ENCODE peak calls at places on chromosome 5, in nine cellular contexts. H, B, D, Q, U, S, Y, Z and M are unnamed samples.

GRCh38 chr5:105392122-105392709 is 1829.6 kb upstream of the NUDT12 start:
- DNase-seq in H (no peak), B (no peak), D (no peak), Q (no peak), U (peak), S (peak), Y (no peak), Z (no peak), M (no peak)

GRCh38 chr5:62340392-62340791 is 34.4 kb downstream of the KIF2A start:
- DNase-seq in H (peak), B (no peak), D (peak), Q (peak), U (no peak), S (no peak), Y (no peak), Z (peak), M (no peak)

GRCh38 chr5:16936150-16937022 is at the start of gene MYO10:
- DNase-seq in H (peak), B (peak), D (peak), Q (peak), U (peak), S (peak), Y (peak), Z (peak), M (peak)

GRCh38 chr5:176817369-176817841 is 7.0 kb downstream of the UNC5A start:
- DNase-seq in H (no peak), B (peak), D (no peak), Q (no peak), U (no peak), S (peak), Y (no peak), Z (no peak), M (no peak)

GRCh38 chr5:139178948-139179347 is 19.2 kb downstream of the SIL1 start:
- DNase-seq in H (peak), B (no peak), D (no peak), Q (peak), U (no peak), S (no peak), Y (no peak), Z (no peak), M (no peak)

GRCh38 chr5:14144586-14145355 is 1.6 kb downstream of the TRIO start:
- DNase-seq in H (peak), B (peak), D (peak), Q (peak), U (peak), S (peak), Y (peak), Z (peak), M (no peak)

GRCh38 chr5:92801921-92802320 is 779.1 kb downstream of the NR2F1-AS1 start:
- DNase-seq in H (peak), B (no peak), D (no peak), Q (peak), U (no peak), S (no peak), Y (no peak), Z (no peak), M (no peak)

GRCh38 chr5:54234304-54234938 is 76.0 kb downstream of the ARL15 start:
- DNase-seq in H (peak), B (no peak), D (peak), Q (peak), U (no peak), S (no peak), Y (peak), Z (peak), M (no peak)

GRCh38 chr5:90528704-90529233 is 615 bp downstream of the LYSMD3 start:
- DNase-seq in H (peak), B (no peak), D (no peak), Q (peak), U (no peak), S (no peak), Y (peak), Z (no peak), M (no peak)

GRCh38 chr5:107090471-107090870 is 580.3 kb downstream of the EFNA5 start:
- DNase-seq in H (peak), B (no peak), D (no peak), Q (peak), U (no peak), S (no peak), Y (no peak), Z (no peak), M (no peak)

GRCh38 chr5:151686673-151687378 is at the start of gene SPARC:
- DNase-seq in H (peak), B (peak), D (no peak), Q (peak), U (peak), S (peak), Y (peak), Z (no peak), M (peak)

GRCh38 chr5:153546566-153546965 is 56.1 kb downstream of the GRIA1 start:
- DNase-seq in H (peak), B (no peak), D (no peak), Q (peak), U (no peak), S (no peak), Y (peak), Z (no peak), M (no peak)

GRCh38 chr5:149227168-149227826 is 44.4 kb upstream of the AFAP1L1 start:
- DNase-seq in H (peak), B (no peak), D (no peak), Q (peak), U (no peak), S (no peak), Y (peak), Z (peak), M (no peak)

GRCh38 chr5:24819841-24820240 is 175.1 kb upstream of the CDH10 start:
- DNase-seq in H (no peak), B (no peak), D (no peak), Q (peak), U (no peak), S (no peak), Y (no peak), Z (no peak), M (no peak)

GRCh38 chr5:108380531-108381021 is 1.3 kb downstream of the FBXL17 start:
- DNase-seq in H (peak), B (peak), D (peak), Q (peak), U (peak), S (peak), Y (peak), Z (peak), M (no peak)

GRCh38 chr5:14487896-14488570 is 93.6 kb upstream of the OTULINL start:
- DNase-seq in H (no peak), B (no peak), D (no peak), Q (no peak), U (no peak), S (peak), Y (no peak), Z (no peak), M (no peak)

GRCh38 chr5:83364322-83365299 is 106.9 kb upstream of the VCAN start:
- DNase-seq in H (no peak), B (no peak), D (no peak), Q (no peak), U (no peak), S (no peak), Y (no peak), Z (no peak), M (no peak)

GRCh38 chr5:378301-378891 is 56.9 kb downstream of the AHRR start:
- DNase-seq in H (peak), B (peak), D (no peak), Q (peak), U (no peak), S (no peak), Y (peak), Z (peak), M (peak)

GRCh38 chr5:174177976-174178600 is 132.6 kb downstream of the NSG2 start:
- DNase-seq in H (no peak), B (no peak), D (no peak), Q (no peak), U (no peak), S (no peak), Y (no peak), Z (no peak), M (no peak)

GRCh38 chr5:86917117-86917579 is 299.4 kb downstream of the COX7C start:
- DNase-seq in H (peak), B (no peak), D (peak), Q (peak), U (no peak), S (peak), Y (peak), Z (peak), M (no peak)

GRCh38 chr5:71681282-71681681 is 37.8 kb upstream of the CARTPT start:
- DNase-seq in H (peak), B (no peak), D (no peak), Q (no peak), U (no peak), S (no peak), Y (no peak), Z (no peak), M (no peak)